ENCODE peak calls at places on chromosomes 5 and 9, in five cellular contexts. One of them, this sample, is unnamed.

GRCh38 chr5:91706785-91707520 is 323.8 kb upstream of the ARRDC3 start:
- DNase-seq in DMS79 treated with DMSO at 0.1 percent for 48 hours: no peak
- DNase-seq in OCI-LY7: no peak
- DNase-seq in naive thymus-derived CD4-positive, alpha-beta T cell: no peak
- DNase-seq in H54: no peak
- DNase-seq in this sample: peak

GRCh38 chr5:176185133-176185733 is 53.0 kb upstream of the SIMC1 start:
- DNase-seq in DMS79 treated with DMSO at 0.1 percent for 48 hours: no peak
- DNase-seq in OCI-LY7: no peak
- DNase-seq in naive thymus-derived CD4-positive, alpha-beta T cell: no peak
- DNase-seq in H54: no peak
- DNase-seq in this sample: no peak

GRCh38 chr5:122019936-122020590 is 58.0 kb downstream of the LOX start:
- DNase-seq in DMS79 treated with DMSO at 0.1 percent for 48 hours: no peak
- DNase-seq in OCI-LY7: no peak
- DNase-seq in naive thymus-derived CD4-positive, alpha-beta T cell: no peak
- DNase-seq in H54: no peak
- DNase-seq in this sample: no peak

GRCh38 chr5:148828461-148829247 is 2.2 kb downstream of the ADRB2 start:
- DNase-seq in DMS79 treated with DMSO at 0.1 percent for 48 hours: no peak
- DNase-seq in OCI-LY7: peak
- DNase-seq in naive thymus-derived CD4-positive, alpha-beta T cell: no peak
- DNase-seq in H54: no peak
- DNase-seq in this sample: no peak

GRCh38 chr5:75265731-75266130 is 29.1 kb upstream of the ANKRD31 start:
- DNase-seq in DMS79 treated with DMSO at 0.1 percent for 48 hours: no peak
- DNase-seq in OCI-LY7: peak
- DNase-seq in naive thymus-derived CD4-positive, alpha-beta T cell: peak
- DNase-seq in H54: no peak
- DNase-seq in this sample: no peak

GRCh38 chr5:142110046-142110531 is 1.5 kb downstream of the NDFIP1 start:
- DNase-seq in DMS79 treated with DMSO at 0.1 percent for 48 hours: peak
- DNase-seq in OCI-LY7: peak
- DNase-seq in naive thymus-derived CD4-positive, alpha-beta T cell: peak
- DNase-seq in H54: no peak
- DNase-seq in this sample: no peak

GRCh38 chr9:90964101-90965020 is 162.7 kb downstream of the SYK start:
- DNase-seq in DMS79 treated with DMSO at 0.1 percent for 48 hours: peak
- DNase-seq in OCI-LY7: peak
- DNase-seq in naive thymus-derived CD4-positive, alpha-beta T cell: no peak
- DNase-seq in H54: no peak
- DNase-seq in this sample: no peak

GRCh38 chr5:79547429-79547822 is 33.5 kb upstream of the HOMER1 start:
- DNase-seq in DMS79 treated with DMSO at 0.1 percent for 48 hours: peak
- DNase-seq in OCI-LY7: no peak
- DNase-seq in naive thymus-derived CD4-positive, alpha-beta T cell: no peak
- DNase-seq in H54: no peak
- DNase-seq in this sample: no peak

GRCh38 chr9:131318211-131318610 is 28.7 kb downstream of the PLPP7 start:
- DNase-seq in DMS79 treated with DMSO at 0.1 percent for 48 hours: no peak
- DNase-seq in OCI-LY7: no peak
- DNase-seq in naive thymus-derived CD4-positive, alpha-beta T cell: no peak
- DNase-seq in H54: no peak
- DNase-seq in this sample: no peak

GRCh38 chr9:121133104-121133816 is 58.5 kb downstream of the CNTRL start:
- DNase-seq in DMS79 treated with DMSO at 0.1 percent for 48 hours: no peak
- DNase-seq in OCI-LY7: no peak
- DNase-seq in naive thymus-derived CD4-positive, alpha-beta T cell: peak
- DNase-seq in H54: no peak
- DNase-seq in this sample: no peak

GRCh38 chr9:38229123-38229829 is 160.2 kb upstream of the SHB start:
- DNase-seq in DMS79 treated with DMSO at 0.1 percent for 48 hours: no peak
- DNase-seq in OCI-LY7: no peak
- DNase-seq in naive thymus-derived CD4-positive, alpha-beta T cell: no peak
- DNase-seq in H54: no peak
- DNase-seq in this sample: no peak

GRCh38 chr5:141680751-141681201 is 1.3 kb downstream of the ARAP3 start:
- DNase-seq in DMS79 treated with DMSO at 0.1 percent for 48 hours: no peak
- DNase-seq in OCI-LY7: no peak
- DNase-seq in naive thymus-derived CD4-positive, alpha-beta T cell: no peak
- DNase-seq in H54: no peak
- DNase-seq in this sample: no peak

GRCh38 chr5:56316302-56316994 is 83.3 kb upstream of the ANKRD55 start:
- DNase-seq in DMS79 treated with DMSO at 0.1 percent for 48 hours: no peak
- DNase-seq in OCI-LY7: no peak
- DNase-seq in naive thymus-derived CD4-positive, alpha-beta T cell: no peak
- DNase-seq in H54: no peak
- DNase-seq in this sample: no peak

GRCh38 chr5:24644757-24645156 is at the start of gene CDH10:
- DNase-seq in DMS79 treated with DMSO at 0.1 percent for 48 hours: no peak
- DNase-seq in OCI-LY7: no peak
- DNase-seq in naive thymus-derived CD4-positive, alpha-beta T cell: no peak
- DNase-seq in H54: no peak
- DNase-seq in this sample: no peak

GRCh38 chr5:67674256-67674655 is 477.7 kb upstream of the CD180 start:
- DNase-seq in DMS79 treated with DMSO at 0.1 percent for 48 hours: no peak
- DNase-seq in OCI-LY7: no peak
- DNase-seq in naive thymus-derived CD4-positive, alpha-beta T cell: no peak
- DNase-seq in H54: no peak
- DNase-seq in this sample: no peak

GRCh38 chr5:140219068-140219971 is 44.3 kb downstream of the CYSTM1 start:
- DNase-seq in DMS79 treated with DMSO at 0.1 percent for 48 hours: no peak
- DNase-seq in OCI-LY7: no peak
- DNase-seq in naive thymus-derived CD4-positive, alpha-beta T cell: no peak
- DNase-seq in H54: no peak
- DNase-seq in this sample: no peak

GRCh38 chr9:840343-840742 is 1.2 kb upstream of the DMRT1 start:
- DNase-seq in DMS79 treated with DMSO at 0.1 percent for 48 hours: no peak
- DNase-seq in OCI-LY7: peak
- DNase-seq in naive thymus-derived CD4-positive, alpha-beta T cell: no peak
- DNase-seq in H54: no peak
- DNase-seq in this sample: no peak

This sample was measured in HS-27A.